ENCODE peak calls at places on chromosomes 4 and X, in six cellular contexts. L is H9, Z is HCT116, T is colonic mucosa, U is kidney, O is astrocyte. A is an unnamed sample.

GRCh38 chr4:88940506-88940905 is 116.5 kb downstream of the FAM13A start:
- DNase-seq in L (no peak), O (no peak), T (no peak), U (no peak), Z (no peak), A (no peak)

GRCh38 chr4:109735566-109736454 is 5.9 kb upstream of the PLA2G12A start:
- DNase-seq in Z (no peak), O (peak; percentile 42), L (no peak), U (no peak), T (peak; percentile 29), A (no peak)

GRCh38 chr4:59612235-59612634 is 1587.9 kb upstream of the ADGRL3 start:
- DNase-seq in L (no peak), T (no peak), Z (no peak), U (no peak), O (peak; percentile 72), A (peak; percentile 58)

GRCh38 chr4:1799364-1799996 is 6.4 kb downstream of the FGFR3 start:
- DNase-seq in Z (no peak), L (no peak), O (no peak), T (peak; percentile 53), U (no peak), A (no peak)

GRCh38 chrX:92232182-92232581 is 453.0 kb downstream of the PCDH11X start:
- DNase-seq in T (no peak), L (no peak), U (no peak), O (no peak), Z (no peak), A (no peak)

GRCh38 chr4:10011885-10012284 is 9.4 kb downstream of the SLC2A9 start:
- DNase-seq in Z (no peak), U (no peak), T (no peak), O (no peak), L (no peak), A (no peak)

GRCh38 chr4:26343041-26343403 is 22.2 kb downstream of the RBPJ start:
- DNase-seq in Z (no peak), T (no peak), O (peak; percentile 66), L (no peak), U (no peak), A (peak; percentile 52)

GRCh38 chr4:14151099-14151498 is 523.6 kb upstream of the BOD1L1 start:
- DNase-seq in Z (no peak), O (no peak), U (no peak), L (no peak), T (no peak), A (peak; percentile 73)

GRCh38 chr4:173535932-173536331 is 5.9 kb upstream of the HAND2 start:
- DNase-seq in Z (no peak), L (no peak), O (no peak), U (no peak), T (no peak), A (no peak)

GRCh38 chr4:182369211-182369610 is 126.0 kb downstream of the TENM3 start:
- DNase-seq in U (no peak), O (peak; percentile 68), T (no peak), L (no peak), Z (no peak), A (no peak)

GRCh38 chr4:7649411-7649740 is 214.6 kb upstream of the PSAPL1 start:
- DNase-seq in L (no peak), T (no peak), Z (no peak), O (no peak), U (peak; percentile 69), A (no peak)

GRCh38 chr4:45033676-45034410 is 307.5 kb upstream of the GNPDA2 start:
- DNase-seq in T (no peak), O (no peak), U (no peak), L (peak; percentile 27), Z (no peak), A (no peak)

GRCh38 chrX:115093206-115093605 is 75.8 kb upstream of the IL13RA2 start:
- DNase-seq in U (no peak), O (peak; percentile 4), Z (no peak), L (no peak), T (no peak), A (peak; percentile 5)

GRCh38 chr4:82797048-82797590 is 1.5 kb downstream of the SCD5 start:
- DNase-seq in U (no peak), Z (no peak), L (peak; percentile 68), O (no peak), T (no peak), A (peak; percentile 42)

GRCh38 chr4:108743021-108743420 is 19.8 kb downstream of the ETNPPL start:
- DNase-seq in T (no peak), O (no peak), Z (no peak), U (no peak), L (peak; percentile 37), A (no peak)

GRCh38 chr4:182346250-182346649 is 103.0 kb downstream of the TENM3 start:
- DNase-seq in O (no peak), L (no peak), U (no peak), Z (no peak), T (no peak), A (no peak)

GRCh38 chrX:154529206-154529612 is 13.2 kb upstream of the FAM3A start:
- DNase-seq in O (no peak), T (no peak), Z (no peak), L (no peak), U (no peak), A (no peak)

DNA sequence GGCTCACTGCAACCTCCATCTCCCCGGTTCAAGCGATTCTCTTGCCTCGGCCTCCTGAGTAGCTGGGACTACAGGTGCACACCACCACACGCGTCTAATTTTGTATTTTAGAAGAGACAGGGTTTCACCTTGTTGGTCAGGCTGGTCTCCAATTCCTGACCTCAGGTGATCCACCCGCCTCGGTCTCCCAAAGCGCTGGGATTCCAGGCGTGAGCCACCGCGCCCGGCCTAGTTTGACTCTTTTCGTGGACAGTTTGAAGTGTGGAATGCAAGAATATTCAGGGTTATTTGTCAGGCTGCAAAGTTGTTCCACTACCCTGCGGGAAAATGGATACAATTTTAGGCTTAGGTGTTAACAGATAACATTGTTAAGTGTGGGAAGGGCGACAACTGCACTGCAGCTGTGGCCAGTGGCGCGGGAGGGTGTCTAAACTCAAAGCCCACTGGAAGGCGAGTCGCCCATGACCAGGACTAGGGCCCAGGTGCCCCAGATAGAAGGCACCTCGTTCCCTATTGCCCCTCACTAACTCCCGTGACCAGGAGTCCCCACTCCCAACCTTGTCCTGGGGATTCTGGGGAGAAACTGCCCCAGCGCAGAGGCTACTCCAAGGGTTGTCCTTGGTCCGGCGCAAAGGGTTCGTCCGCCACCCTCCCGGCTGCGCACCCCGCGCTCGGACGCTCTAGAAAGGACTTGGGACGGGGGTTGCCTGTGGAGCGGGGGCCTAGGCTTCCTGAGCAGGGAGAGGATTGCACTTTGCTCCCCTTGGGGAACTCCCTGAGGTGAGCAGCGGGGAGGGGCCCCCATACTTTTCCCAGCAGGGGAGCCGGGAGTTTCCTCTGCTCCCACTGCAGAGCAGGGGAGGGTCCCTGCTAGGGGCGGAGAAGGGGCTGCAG is 1.1 kb upstream of the CD99 start:
- DNase-seq in O (no peak), T (peak; percentile 80), U (no peak), L (no peak), Z (no peak), A (no peak)
- H3K27ac ChIP-seq in O (no peak overlapping the region), T (peak overlapping the region; percentile 89), U (no peak overlapping the region), L (no peak overlapping the region), Z (no peak overlapping the region), A (no peak overlapping the region)

DNA sequence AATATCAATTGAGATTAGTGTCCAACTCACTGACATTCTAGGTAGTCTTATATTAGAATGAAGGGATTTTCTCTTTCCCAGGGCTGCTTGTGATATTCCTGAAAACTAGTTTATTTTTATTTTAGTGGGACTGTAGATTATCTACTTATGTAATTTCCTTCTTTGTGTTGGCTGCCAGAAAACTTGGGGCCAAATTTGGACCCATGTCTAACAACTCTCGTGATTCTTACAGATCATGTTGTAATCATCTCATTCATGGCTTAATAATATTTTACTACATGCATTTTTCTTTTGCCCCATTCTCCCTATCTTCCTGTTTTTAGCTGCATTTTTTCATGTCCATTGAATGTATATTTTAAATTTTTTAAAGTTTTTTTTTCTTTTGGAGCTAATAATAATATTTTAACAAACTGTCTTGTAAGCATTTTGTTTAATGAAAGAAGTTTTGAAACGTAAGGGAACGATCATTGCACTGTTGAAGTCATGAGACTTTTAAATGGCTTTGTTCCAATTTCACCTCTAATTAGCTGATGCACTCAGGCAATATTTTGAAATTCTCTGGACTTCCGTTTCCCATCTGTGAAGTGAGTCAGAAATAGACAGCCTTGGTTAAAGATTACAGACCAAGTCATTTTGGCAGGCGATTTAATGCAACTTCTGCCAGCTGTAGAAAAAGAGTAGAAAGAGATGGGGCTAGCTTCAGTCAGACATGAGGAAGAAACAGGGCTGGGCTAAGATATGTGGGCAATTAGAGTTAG is 14.3 kb upstream of the TDO2 start:
- DNase-seq in T (no peak), U (no peak), O (peak; percentile 93), Z (no peak), L (no peak), A (peak; percentile 36)
- TF ChIP-seq CTCF in T (no peak), U (no peak), O (no peak), Z (no peak), L (no peak), A (no peak)

GRCh38 chr4:102324725-102325124 is 20.6 kb downstream of the SLC39A8 start:
- DNase-seq in O (no peak), U (no peak), L (no peak), Z (no peak), T (no peak), A (no peak)

GRCh38 chr4:102326951-102327350 is 18.3 kb downstream of the SLC39A8 start:
- DNase-seq in T (no peak), O (no peak), Z (no peak), L (no peak), U (no peak), A (no peak)

GRCh38 chr4:102333792-102334191 is 11.5 kb downstream of the SLC39A8 start:
- DNase-seq in L (no peak), U (no peak), Z (no peak), O (no peak), T (no peak), A (no peak)

GRCh38 chr4:102322736-102323135 is 22.5 kb downstream of the SLC39A8 start:
- DNase-seq in L (no peak), U (no peak), T (no peak), O (no peak), Z (no peak), A (no peak)

DNA sequence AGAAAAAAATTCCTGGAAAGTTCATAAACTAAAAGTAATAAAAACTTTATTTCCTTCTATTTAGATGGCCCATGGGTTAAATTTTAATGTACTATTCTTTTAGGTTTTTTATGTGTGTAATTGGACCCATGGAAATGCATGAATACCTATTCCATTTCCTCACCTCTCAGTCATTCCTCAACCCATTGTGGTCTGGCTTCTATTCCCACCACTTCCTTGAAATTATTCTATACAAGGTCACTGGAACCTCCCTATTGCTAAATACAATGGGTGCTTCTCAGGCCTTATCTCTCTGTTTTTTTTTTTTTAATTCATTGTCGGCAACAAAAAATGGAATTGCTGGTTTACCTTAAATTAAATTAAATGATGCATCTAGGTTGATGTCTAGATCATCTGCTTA is 17.2 kb downstream of the SLC39A8 start:
- DNase-seq in L (no peak), Z (no peak), O (peak; percentile 83), T (no peak), U (no peak), A (peak; percentile 60)
- H3K9ac ChIP-seq in L (no peak overlapping the region), Z (no peak overlapping the region), O (no peak overlapping the region), T (no peak overlapping the region), U (no peak overlapping the region), A (no peak overlapping the region)

GRCh38 chrX:16368696-16369095 is 201.4 kb downstream of the MAGEB17 start:
- DNase-seq in O (peak; percentile 36), U (no peak), Z (no peak), L (no peak), T (no peak), A (peak; percentile 24)
- H3K27ac ChIP-seq in O (no peak overlapping the region), U (no peak overlapping the region), Z (no peak overlapping the region), L (no peak overlapping the region), T (no peak overlapping the region), A (no peak overlapping the region)

A was measured in mammary epithelial cell.